ENCODE peak calls at places on chromosomes 16 and 17, in ten cellular contexts. Y is LNCaP clone FGC; Z is neural crest cell; F is Calu3; M is stimulated activated CD4-positive, alpha-beta T cell treated with anti-CD3 and anti-CD28 coated beads, Interleukin-15, amount 100 ng/mL, for 1 hour; B is colonic mucosa; C is retinal pigment epithelial cell; E is activated naive CD4-positive, alpha-beta T cell; Q is chondrocyte; U is A549. I is an unnamed sample.

GRCh38 chr16:57997528-57998265 is 2.8 kb downstream of the ZNF319 start:
- DNase-seq in Y (no peak), Z (no peak), F (no peak), M (no peak), B (no peak), C (no peak), E (no peak), Q (peak), U (no peak), I (no peak)

GRCh38 chr16:56606688-56607618 is 1.4 kb upstream of the MT2A start:
- DNase-seq in Y (no peak), Z (no peak), F (no peak), M (no peak), B (peak), C (no peak), E (no peak), Q (no peak), U (peak), I (no peak)

GRCh38 chr17:76550712-76551615 is 11.1 kb downstream of the PRCD start:
- DNase-seq in Y (no peak), Z (no peak), F (no peak), M (no peak), B (no peak), C (no peak), E (no peak), Q (no peak), U (peak), I (no peak)

GRCh38 chr17:859461-860195 is 77.5 kb downstream of the MRM3 start:
- DNase-seq in Y (no peak), Z (no peak), F (no peak), M (no peak), B (no peak), C (no peak), E (no peak), Q (no peak), U (no peak), I (no peak)

GRCh38 chr17:64056269-64057005 is 36.0 kb upstream of the ICAM2 start:
- DNase-seq in Y (no peak), Z (no peak), F (peak), M (no peak), B (no peak), C (no peak), E (no peak), Q (no peak), U (no peak), I (no peak)

GRCh38 chr17:80481284-80482057 is 5.1 kb upstream of the NPTX1 start:
- DNase-seq in Y (no peak), Z (no peak), F (no peak), M (no peak), B (no peak), C (no peak), E (no peak), Q (no peak), U (no peak), I (no peak)

GRCh38 chr17:61379457-61380216 is 20.0 kb upstream of the TBX2 start:
- DNase-seq in Y (no peak), Z (no peak), F (no peak), M (no peak), B (no peak), C (no peak), E (no peak), Q (no peak), U (no peak), I (no peak)

GRCh38 chr16:57889960-57890751 is 80.8 kb downstream of the CNGB1 start:
- DNase-seq in Y (no peak), Z (no peak), F (no peak), M (no peak), B (peak), C (no peak), E (no peak), Q (no peak), U (no peak), I (no peak)

GRCh38 chr16:67922740-67923139 is 8.9 kb downstream of the CTRL start:
- DNase-seq in Y (peak), Z (no peak), F (no peak), M (no peak), B (no peak), C (no peak), E (no peak), Q (no peak), U (no peak), I (no peak)